ENCODE peak calls at places on chromosomes 13 and 19, in four cellular contexts. F, G, V and T are unnamed samples.

GRCh38 chr13:62829476-62829875 is 1413.8 kb upstream of the PCDH20 start:
- DNase-seq in F (no peak), G (no peak), V (no peak), T (no peak)

GRCh38 chr19:3225677-3226093 is 1.2 kb downstream of the CELF5 start:
- DNase-seq in F (no peak), G (no peak), V (no peak), T (no peak)

GRCh38 chr19:56596676-56597075 is 1.6 kb downstream of the ZNF71 start:
- DNase-seq in F (no peak), G (no peak), V (no peak), T (no peak)

GRCh38 chr13:61466280-61466679 is 50.6 kb upstream of the PCDH20 start:
- DNase-seq in F (no peak), G (no peak), V (no peak), T (no peak)

GRCh38 chr19:55369651-55370304 is 485 bp downstream of the IL11 start:
- DNase-seq in F (peak), G (peak), V (no peak), T (no peak)

GRCh38 chr19:47183579-47183978 is 47.4 kb downstream of the BBC3 start:
- DNase-seq in F (no peak), G (peak), V (no peak), T (no peak)

GRCh38 chr19:39864118-39864517 is 17.9 kb upstream of the FBL start:
- DNase-seq in F (no peak), G (no peak), V (no peak), T (no peak)

GRCh38 chr19:10230904-10231623 is at the start of gene S1PR2:
- DNase-seq in F (peak), G (peak), V (peak), T (peak)

GRCh38 chr13:33180009-33180804 is 105.3 kb downstream of the STARD13 start:
- DNase-seq in F (no peak), G (no peak), V (no peak), T (no peak)

GRCh38 chr13:19952850-19953249 is 5.7 kb upstream of the ZMYM2 start:
- DNase-seq in F (no peak), G (no peak), V (no peak), T (no peak)

GRCh38 chr19:50657672-50658437 is 8.6 kb downstream of the C19orf81 start:
- DNase-seq in F (peak), G (peak), V (peak), T (no peak)

GRCh38 chr13:60066206-60066605 is 97.5 kb downstream of the DIAPH3 start:
- DNase-seq in F (no peak), G (no peak), V (no peak), T (no peak)

GRCh38 chr19:34350161-34350561 is 14.8 kb upstream of the GPI start:
- DNase-seq in F (peak), G (no peak), V (peak), T (no peak)

GRCh38 chr13:27971236-27971645 is 2.1 kb upstream of the CDX2 start:
- DNase-seq in F (no peak), G (peak), V (no peak), T (no peak)

GRCh38 chr13:77033717-77034302 is 6.9 kb upstream of the FBXL3 start:
- DNase-seq in F (peak), G (no peak), V (no peak), T (no peak)

GRCh38 chr19:18541992-18542935 is 1.1 kb downstream of the FKBP8 start:
- DNase-seq in F (no peak), G (no peak), V (no peak), T (no peak)

GRCh38 chr13:109938255-109938936 is 152.0 kb upstream of the IRS2 start:
- DNase-seq in F (peak), G (no peak), V (no peak), T (peak)

GRCh38 chr13:68107667-68108066 is 877.5 kb upstream of the PCDH9 start:
- DNase-seq in F (no peak), G (no peak), V (no peak), T (no peak)

GRCh38 chr19:5023128-5023571 is 54.2 kb downstream of the KDM4B start:
- DNase-seq in F (no peak), G (no peak), V (no peak), T (no peak)

GRCh38 chr13:23385931-23386330 is 47.6 kb downstream of the SACS start:
- DNase-seq in F (no peak), G (no peak), V (no peak), T (no peak)

GRCh38 chr19:2478324-2478755 is 2.4 kb downstream of the GADD45B start:
- DNase-seq in F (peak), G (peak), V (no peak), T (peak)

GRCh38 chr13:113916330-113916815 is 52.5 kb upstream of the GAS6 start:
- DNase-seq in F (peak), G (no peak), V (no peak), T (no peak)

GRCh38 chr13:46679369-46680180 is 117.4 kb downstream of the ESD start:
- DNase-seq in F (peak), G (no peak), V (no peak), T (no peak)

GRCh38 chr13:28658539-28658795 is 463 bp upstream of the POMP start:
- DNase-seq in F (no peak), G (no peak), V (no peak), T (no peak)

GRCh38 chr13:26971990-26972888 is 199.4 kb downstream of the USP12 start:
- DNase-seq in F (peak), G (peak), V (no peak), T (peak)

GRCh38 chr13:82654851-82655517 is 1227.3 kb downstream of the SLITRK1 start:
- DNase-seq in F (peak), G (peak), V (no peak), T (no peak)

GRCh38 chr13:106400282-106400681 is 135.2 kb downstream of the EFNB2 start:
- DNase-seq in F (no peak), G (no peak), V (no peak), T (no peak)

GRCh38 chr13:93875527-93875926 is 604.0 kb downstream of the DCT start:
- DNase-seq in F (peak), G (no peak), V (no peak), T (no peak)

GRCh38 chr13:113098163-113098732 is 7.3 kb upstream of the F7 start:
- DNase-seq in F (peak), G (no peak), V (no peak), T (no peak)

GRCh38 chr19:14472202-14472961 is 2.8 kb downstream of the PTGER1 start:
- DNase-seq in F (peak), G (peak), V (peak), T (no peak)

GRCh38 chr19:16737909-16738308 is 18.3 kb downstream of the NWD1 start:
- DNase-seq in F (peak), G (no peak), V (no peak), T (peak)

GRCh38 chr19:3601021-3601420 is 5.7 kb downstream of the TBXA2R start:
- DNase-seq in F (no peak), G (no peak), V (no peak), T (no peak)

GRCh38 chr13:59531571-59532091 is 632.1 kb downstream of the DIAPH3 start:
- DNase-seq in F (peak), G (no peak), V (no peak), T (no peak)

GRCh38 chr19:40530091-40530901 is 46.4 kb upstream of the SHKBP1 start:
- DNase-seq in F (no peak), G (peak), V (no peak), T (no peak)

GRCh38 chr13:45441633-45442032 is 23.1 kb upstream of the COG3 start:
- DNase-seq in F (peak), G (no peak), V (no peak), T (no peak)